ENCODE peak calls at places on chromosomes 5 and 9, in seven cellular contexts. Y is stimulated activated CD4-positive, alpha-beta T cell treated with anti-CD3 and anti-CD28 coated beads, Interleukin-15, amount 100 ng/mL, for 1 hour; A is nephron progenitor cell; S is body of pancreas; T is nucleus accumbens; X is adrenal gland; B is neuronal stem cell. U is an unnamed sample.

GRCh38 chr9:106830527-106831140 is 32.3 kb upstream of the ZNF462 start:
- DNase-seq in X (no peak), Y (no peak), S (no peak), A (no peak), B (no peak), T (no peak), U (no peak)

GRCh38 chr9:130766031-130766903 is 68.8 kb upstream of the ABL1 start:
- DNase-seq in Y (no peak), S (no peak), T (no peak), A (peak; percentile 40), B (no peak), X (no peak), U (no peak)

GRCh38 chr5:80181618-80182211 is 74.1 kb downstream of the SERINC5 start:
- DNase-seq in S (peak; percentile 79), T (no peak), A (no peak), X (peak; percentile 70), Y (no peak), B (no peak), U (no peak)

GRCh38 chr9:113633782-113634596 is 170.5 kb downstream of the RGS3 start:
- DNase-seq in A (no peak), X (peak; percentile 2), T (no peak), Y (no peak), S (peak; percentile 6), B (no peak), U (no peak)

GRCh38 chr9:78295177-78295575 is 1.7 kb upstream of the PSAT1 start:
- DNase-seq in B (no peak), T (no peak), A (no peak), Y (no peak), X (no peak), S (no peak), U (no peak)

GRCh38 chr9:91360551-91361293 is 996 bp downstream of the AUH start:
- DNase-seq in S (no peak), B (peak; percentile 15), X (no peak), T (no peak), Y (no peak), A (no peak), U (no peak)

GRCh38 chr9:3497857-3498256 is 27.9 kb downstream of the RFX3 start:
- DNase-seq in Y (no peak), X (no peak), A (no peak), B (no peak), S (no peak), T (no peak), U (no peak)

GRCh38 chr5:66554211-66554610 is 42.0 kb upstream of the MAST4 start:
- DNase-seq in S (no peak), B (no peak), Y (no peak), X (peak; percentile 9), A (no peak), T (no peak), U (no peak)

GRCh38 chr5:42840279-42840678 is 28.6 kb upstream of the SELENOP start:
- DNase-seq in X (peak; percentile 42), S (peak; percentile 27), T (no peak), B (no peak), Y (no peak), A (no peak), U (no peak)

GRCh38 chr9:97811534-97812246 is 41.3 kb upstream of the FOXE1 start:
- DNase-seq in B (no peak), X (no peak), T (no peak), Y (no peak), S (no peak), A (no peak), U (no peak)

GRCh38 chr5:145775893-145776444 is 59.2 kb downstream of the PRELID2 start:
- DNase-seq in S (no peak), Y (no peak), B (no peak), A (no peak), X (peak; percentile 77), T (no peak), U (no peak)

GRCh38 chr9:75889977-75890540 is 414 bp upstream of the PCSK5 start:
- DNase-seq in S (peak; percentile 36), B (no peak), T (peak; percentile 51), Y (no peak), X (peak; percentile 70), A (peak; percentile 15), U (peak; percentile 29)

GRCh38 chr5:138996120-138996519 is 121.0 kb upstream of the LRRTM2 start:
- DNase-seq in S (no peak), B (no peak), A (no peak), T (no peak), X (no peak), Y (no peak), U (no peak)

GRCh38 chr5:125696762-125697161 is 726.4 kb upstream of the GRAMD2B start:
- DNase-seq in B (no peak), A (no peak), X (no peak), S (no peak), Y (no peak), T (no peak), U (no peak)

GRCh38 chr9:134284273-134284672 is 42.0 kb upstream of the RXRA start:
- DNase-seq in B (no peak), Y (no peak), A (no peak), S (peak; percentile 83), T (no peak), X (no peak), U (no peak)

GRCh38 chr5:112492291-112492690 is 73.2 kb upstream of the EPB41L4A start:
- DNase-seq in Y (no peak), T (peak; percentile 28), S (peak; percentile 60), X (peak; percentile 84), B (peak; percentile 14), A (peak; percentile 27), U (peak; percentile 38)

GRCh38 chr9:124716795-124717194 is 54.3 kb downstream of the NR6A1 start:
- DNase-seq in S (no peak), Y (no peak), B (no peak), A (no peak), T (no peak), X (no peak), U (no peak)

GRCh38 chr9:115551396-115551795 is 433.4 kb upstream of the TNC start:
- DNase-seq in B (no peak), Y (no peak), T (no peak), S (no peak), A (no peak), X (no peak), U (no peak)

GRCh38 chr9:121398374-121398773 is 28.3 kb upstream of the STOM start:
- DNase-seq in A (no peak), S (no peak), X (no peak), Y (no peak), T (no peak), B (no peak), U (no peak)

GRCh38 chr5:143837306-143837848 is 25.4 kb downstream of the HMHB1 start:
- DNase-seq in T (no peak), S (no peak), A (no peak), X (no peak), B (no peak), Y (no peak), U (peak; percentile 80)

GRCh38 chr9:120617637-120617979 is 37.6 kb upstream of the CDK5RAP2 start:
- DNase-seq in A (no peak), Y (no peak), B (no peak), T (no peak), X (no peak), S (no peak), U (no peak)

GRCh38 chr9:104911029-104911607 is 16.8 kb downstream of the ABCA1 start:
- DNase-seq in B (no peak), T (no peak), X (no peak), Y (no peak), A (no peak), S (no peak), U (peak; percentile 40)

GRCh38 chr5:79924936-79925893 is 65.8 kb downstream of the MTX3 start:
- DNase-seq in S (no peak), Y (peak; percentile 3), B (no peak), T (no peak), A (no peak), X (peak; percentile 32), U (no peak)

GRCh38 chr5:38008198-38008597 is 168.4 kb upstream of the GDNF start:
- DNase-seq in T (no peak), A (no peak), X (no peak), B (no peak), S (no peak), Y (no peak), U (no peak)

GRCh38 chr5:88092358-88092757 is 176.3 kb downstream of the TMEM161B start:
- DNase-seq in T (no peak), B (no peak), Y (no peak), X (no peak), A (no peak), S (no peak), U (no peak)

GRCh38 chr5:52077941-52078825 is 694.9 kb downstream of the ISL1 start:
- DNase-seq in T (no peak), B (peak; percentile 54), S (no peak), A (no peak), Y (no peak), X (no peak), U (no peak)

GRCh38 chr9:120931278-120932085 is 4.9 kb upstream of the TRAF1 start:
- DNase-seq in X (peak; percentile 71), S (no peak), Y (no peak), A (no peak), T (no peak), B (no peak), U (no peak)

GRCh38 chr5:94870496-94871214 is 252.2 kb downstream of the SLF1 start:
- DNase-seq in T (no peak), B (peak; percentile 45), Y (no peak), S (no peak), A (peak; percentile 27), X (no peak), U (no peak)

GRCh38 chr5:134958755-134959154 is 9.0 kb upstream of the CATSPER3 start:
- DNase-seq in S (no peak), X (no peak), Y (no peak), A (no peak), T (no peak), B (peak; percentile 12), U (no peak)

GRCh38 chr9:133768859-133769510 is 30.8 kb upstream of the SARDH start:
- DNase-seq in X (peak; percentile 60), B (no peak), Y (no peak), S (peak; percentile 98), A (peak; percentile 52), T (no peak), U (no peak)

U was measured in SK-N-DZ.